ENCODE peak calls at places on chromosomes 6 and 20, in five cellular contexts. N is mammary epithelial cell; H is CD4-positive, CD25-positive, alpha-beta regulatory T cell; K is AG10803; T is tibial nerve. M is an unnamed sample.
A peak's percentile ranks its signal among the peaks of the same experiment; 100 is the strongest.

GRCh38 chr6:129617986-129618385 is 92.0 kb downstream of the ARHGAP18 start:
- DNase-seq in H (no peak), N (peak; percentile 28), K (peak; percentile 50), T (no peak), M (no peak)

GRCh38 chr6:154868143-154868594 is 126.9 kb upstream of the TIAM2 start:
- DNase-seq in T (no peak), K (peak; percentile 70), H (peak; percentile 1), N (peak; percentile 40), M (peak; percentile 32)

GRCh38 chr6:51830666-51831065 is 256.7 kb downstream of the PKHD1 start:
- DNase-seq in T (no peak), K (no peak), H (no peak), N (peak; percentile 42), M (no peak)

GRCh38 chr20:16801919-16802651 is 53.9 kb downstream of the OTOR start:
- DNase-seq in H (peak; percentile 28), T (peak; percentile 68), K (peak; percentile 53), N (peak; percentile 9), M (peak; percentile 62)

GRCh38 chr6:123489589-123489988 is 147.2 kb downstream of the TRDN start:
- DNase-seq in N (peak; percentile 0), H (no peak), T (no peak), K (no peak), M (no peak)

GRCh38 chr6:75204222-75204958 is 1.5 kb downstream of the COL12A1 start:
- DNase-seq in T (peak; percentile 64), H (no peak), N (peak; percentile 83), K (peak; percentile 90), M (peak; percentile 59)

GRCh38 chr6:142376115-142376514 is 74.3 kb downstream of the ADGRG6 start:
- DNase-seq in H (no peak), K (no peak), N (no peak), T (no peak), M (no peak)

GRCh38 chr6:13952101-13952500 is 27.3 kb downstream of the RNF182 start:
- DNase-seq in H (no peak), N (no peak), T (no peak), K (no peak), M (no peak)

GRCh38 chr6:391559-392440 is at the start of gene IRF4:
- DNase-seq in N (no peak), T (no peak), H (peak; percentile 49), K (no peak), M (no peak)

GRCh38 chr20:50309280-50309763 is 118.7 kb downstream of the CEBPB start:
- DNase-seq in K (peak; percentile 52), H (no peak), N (no peak), T (no peak), M (no peak)

GRCh38 chr20:64041781-64042771 is 6.1 kb downstream of the C20orf204 start:
- DNase-seq in H (no peak), K (no peak), T (no peak), N (no peak), M (no peak)

GRCh38 chr6:15621203-15622044 is 41.4 kb downstream of the DTNBP1 start:
- DNase-seq in H (no peak), T (no peak), N (peak; percentile 73), K (peak; percentile 29), M (no peak)

GRCh38 chr6:85470023-85470410 is 20.1 kb downstream of the NT5E start:
- DNase-seq in K (peak; percentile 48), H (no peak), T (no peak), N (no peak), M (no peak)

GRCh38 chr20:2297352-2297717 is 1.5 kb downstream of the TGM3 start:
- DNase-seq in T (no peak), K (no peak), H (no peak), N (no peak), M (no peak)

GRCh38 chr20:56447227-56447626 is 21.2 kb upstream of the RTF2 start:
- DNase-seq in T (no peak), K (no peak), N (no peak), H (no peak), M (no peak)

GRCh38 chr6:149236584-149236983 is 80.9 kb upstream of the TAB2 start:
- DNase-seq in N (no peak), T (no peak), H (no peak), K (no peak), M (no peak)

GRCh38 chr6:157172830-157173536 is 150.3 kb downstream of the TMEM242 start:
- DNase-seq in H (no peak), N (no peak), T (no peak), K (no peak), M (no peak)

GRCh38 chr6:12537389-12537788 is 179.2 kb upstream of the PHACTR1 start:
- DNase-seq in N (no peak), H (no peak), K (no peak), T (no peak), M (no peak)

GRCh38 chr20:2838170-2838797 is 2.2 kb downstream of the PCED1A start:
- DNase-seq in K (no peak), H (no peak), T (no peak), N (no peak), M (no peak)

GRCh38 chr6:89443658-89444057 is 10.7 kb downstream of the ANKRD6 start:
- DNase-seq in H (no peak), K (no peak), T (no peak), N (no peak), M (no peak)

GRCh38 chr20:59752101-59752586 is 147.8 kb downstream of the PHACTR3 start:
- DNase-seq in T (no peak), K (peak; percentile 11), N (no peak), H (no peak), M (no peak)

GRCh38 chr6:86856937-86857563 is 80.3 kb upstream of the HTR1E start:
- DNase-seq in N (peak; percentile 33), H (no peak), K (peak; percentile 36), T (no peak), M (peak; percentile 37)

GRCh38 chr6:163460307-163460782 is 45.8 kb downstream of the QKI start:
- DNase-seq in H (peak; percentile 76), T (no peak), N (no peak), K (peak; percentile 36), M (no peak)

GRCh38 chr20:458766-459165 is 3.6 kb downstream of the TBC1D20 start:
- DNase-seq in K (no peak), T (no peak), N (no peak), H (no peak), M (no peak)

GRCh38 chr6:106547053-106547414 is 82.3 kb downstream of the RTN4IP1 start:
- DNase-seq in N (no peak), K (no peak), H (no peak), T (no peak), M (no peak)

GRCh38 chr6:169326067-169326799 is 72.6 kb upstream of the THBS2 start:
- DNase-seq in K (peak; percentile 30), T (no peak), N (peak; percentile 52), H (no peak), M (no peak)

GRCh38 chr20:12394786-12395185 is 477.1 kb downstream of the BTBD3 start:
- DNase-seq in N (peak; percentile 59), K (no peak), H (no peak), T (no peak), M (no peak)

GRCh38 chr20:63893999-63894357 is 948 bp upstream of the DNAJC5 start:
- DNase-seq in K (peak; percentile 15), T (no peak), N (no peak), H (no peak), M (no peak)

GRCh38 chr6:151702851-151703629 is 104.4 kb upstream of the ESR1 start:
- DNase-seq in K (no peak), N (no peak), T (no peak), H (no peak), M (no peak)

GRCh38 chr20:10675456-10675848 is 1.7 kb upstream of the JAG1 start:
- DNase-seq in K (no peak), T (no peak), H (no peak), N (no peak), M (no peak)
- H3K4me3 ChIP-seq in K (no peak overlapping the region), T (no peak overlapping the region), H (no peak overlapping the region), N (peak overlapping the region; percentile 85), M (no peak overlapping the region)

DNA sequence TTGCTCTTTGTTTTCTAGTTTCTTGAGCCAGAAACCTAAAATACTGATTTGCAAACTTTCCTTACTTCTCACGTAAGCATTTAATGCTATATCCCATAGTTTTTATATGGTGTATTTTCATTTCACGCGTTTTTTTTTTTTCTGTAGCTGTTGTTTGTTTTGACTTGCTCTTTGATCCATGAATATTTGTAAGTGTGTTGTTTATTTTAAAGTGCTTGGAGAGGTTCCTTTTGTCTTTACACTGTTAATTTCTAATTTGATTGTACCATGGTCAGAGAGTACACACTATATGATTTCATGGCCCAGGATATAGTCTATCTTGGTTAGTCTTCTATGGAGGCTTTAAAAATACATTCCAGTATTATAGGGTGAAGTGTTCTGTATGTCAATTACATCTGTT is 84.8 kb upstream of the RNF217 start:
- DNase-seq in H (no peak), T (no peak), N (no peak), K (no peak), M (no peak)
- H3K4me3 ChIP-seq in H (no peak overlapping the region), T (no peak overlapping the region), N (no peak overlapping the region), K (no peak overlapping the region), M (no peak overlapping the region)

DNA sequence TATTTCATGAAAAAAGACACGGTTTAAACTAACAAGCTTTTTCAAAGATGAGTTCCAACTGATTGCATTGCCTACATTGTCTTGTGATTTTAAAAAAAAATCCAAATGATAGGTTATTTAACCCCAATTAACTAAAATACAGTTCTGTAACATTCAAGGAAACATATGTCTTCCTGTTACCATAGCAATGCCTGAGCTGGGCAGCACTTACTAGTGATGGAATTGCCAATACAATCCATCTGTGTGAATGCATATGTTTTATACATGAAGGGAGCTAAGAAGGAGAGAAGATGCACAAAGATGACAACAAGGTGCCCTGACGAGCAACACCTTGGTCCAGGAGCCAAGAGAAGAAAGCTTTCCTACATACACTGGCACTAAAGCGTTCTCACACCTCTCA is 68.7 kb downstream of the POPDC3 start:
- DNase-seq in H (no peak), N (no peak), K (no peak), T (no peak), M (no peak)
- H3K4me3 ChIP-seq in H (no peak overlapping the region), N (no peak overlapping the region), K (no peak overlapping the region), T (no peak overlapping the region), M (no peak overlapping the region)

DNA sequence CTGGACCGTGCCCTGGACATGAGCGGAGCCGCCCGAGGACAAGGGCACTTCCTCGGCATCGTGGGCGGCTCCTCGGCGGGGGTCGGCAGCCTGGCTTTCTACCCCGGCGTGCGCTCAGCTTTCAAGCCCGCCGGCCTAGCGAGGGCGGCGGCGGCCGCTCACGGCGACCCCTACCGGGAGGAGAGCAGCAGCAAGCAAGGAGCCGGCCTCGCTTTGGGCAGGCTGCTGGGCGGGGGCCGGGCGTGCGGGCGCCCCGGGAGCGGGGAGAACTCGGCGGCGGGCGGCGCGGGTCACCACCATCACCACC is 6.7 kb downstream of the PRDM13 start:
- DNase-seq in H (no peak), K (peak; percentile 20), N (no peak), T (no peak), M (no peak)
- H3K4me3 ChIP-seq in H (no peak overlapping the region), K (peak overlapping the region; percentile 31), N (no peak overlapping the region), T (peak overlapping the region; percentile 25), M (peak overlapping the region; percentile 81)

M was measured in SK-N-MC.